ENCODE peak calls at places on chromosomes 6 and 20, in eight cellular contexts. One of them, this sample, is unnamed.

GRCh38 chr6:37283268-37283667 is 25.3 kb upstream of the TMEM217 start:
- DNase-seq in OCI-LY7: no peak
- DNase-seq in fibroblast of the aortic adventitia: no peak
- DNase-seq in PC-3: no peak
- DNase-seq in mucosa of descending colon: no peak
- DNase-seq in uterus: no peak
- DNase-seq in psoas muscle: no peak
- DNase-seq in choroid plexus epithelial cell: peak
- DNase-seq in this sample: no peak

GRCh38 chr6:125363360-125364121 is 61.8 kb upstream of the HDDC2 start:
- DNase-seq in OCI-LY7: no peak
- DNase-seq in fibroblast of the aortic adventitia: peak
- DNase-seq in choroid plexus epithelial cell: peak
- DNase-seq in uterus: peak
- DNase-seq in mucosa of descending colon: peak
- DNase-seq in psoas muscle: peak
- DNase-seq in PC-3: no peak
- DNase-seq in this sample: peak

GRCh38 chr6:85594197-85594930 is 706 bp upstream of the SNX14 start:
- DNase-seq in psoas muscle: no peak
- DNase-seq in uterus: no peak
- DNase-seq in PC-3: no peak
- DNase-seq in fibroblast of the aortic adventitia: peak
- DNase-seq in mucosa of descending colon: no peak
- DNase-seq in choroid plexus epithelial cell: peak
- DNase-seq in OCI-LY7: peak
- DNase-seq in this sample: peak

GRCh38 chr20:62258499-62259293 is 20.4 kb downstream of the OSBPL2 start:
- DNase-seq in fibroblast of the aortic adventitia: peak
- DNase-seq in mucosa of descending colon: no peak
- DNase-seq in choroid plexus epithelial cell: peak
- DNase-seq in PC-3: peak
- DNase-seq in OCI-LY7: no peak
- DNase-seq in uterus: no peak
- DNase-seq in psoas muscle: peak
- DNase-seq in this sample: peak

GRCh38 chr6:41713650-41714291 is 21.6 kb downstream of the TFEB start:
- DNase-seq in uterus: no peak
- DNase-seq in choroid plexus epithelial cell: no peak
- DNase-seq in PC-3: no peak
- DNase-seq in psoas muscle: peak
- DNase-seq in fibroblast of the aortic adventitia: no peak
- DNase-seq in mucosa of descending colon: no peak
- DNase-seq in OCI-LY7: no peak
- DNase-seq in this sample: peak

GRCh38 chr20:62253398-62253797 is 15.1 kb downstream of the OSBPL2 start:
- DNase-seq in PC-3: no peak
- DNase-seq in uterus: no peak
- DNase-seq in choroid plexus epithelial cell: no peak
- DNase-seq in fibroblast of the aortic adventitia: no peak
- DNase-seq in mucosa of descending colon: no peak
- DNase-seq in OCI-LY7: no peak
- DNase-seq in psoas muscle: no peak
- DNase-seq in this sample: no peak

GRCh38 chr20:58524814-58525213 is 9.6 kb upstream of the APCDD1L start:
- DNase-seq in choroid plexus epithelial cell: peak
- DNase-seq in fibroblast of the aortic adventitia: peak
- DNase-seq in mucosa of descending colon: no peak
- DNase-seq in PC-3: peak
- DNase-seq in uterus: no peak
- DNase-seq in OCI-LY7: no peak
- DNase-seq in psoas muscle: no peak
- DNase-seq in this sample: peak

GRCh38 chr6:160030103-160030502 is 61.2 kb downstream of the IGF2R start:
- DNase-seq in fibroblast of the aortic adventitia: peak
- DNase-seq in PC-3: peak
- DNase-seq in uterus: peak
- DNase-seq in psoas muscle: peak
- DNase-seq in OCI-LY7: no peak
- DNase-seq in choroid plexus epithelial cell: peak
- DNase-seq in mucosa of descending colon: peak
- DNase-seq in this sample: peak

GRCh38 chr6:17725083-17725482 is 18.4 kb upstream of the NUP153 start:
- DNase-seq in fibroblast of the aortic adventitia: peak
- DNase-seq in choroid plexus epithelial cell: peak
- DNase-seq in psoas muscle: no peak
- DNase-seq in uterus: peak
- DNase-seq in PC-3: no peak
- DNase-seq in mucosa of descending colon: peak
- DNase-seq in OCI-LY7: no peak
- DNase-seq in this sample: no peak

GRCh38 chr6:89984926-89985743 is 90.9 kb downstream of the GJA10 start:
- DNase-seq in psoas muscle: peak
- DNase-seq in uterus: peak
- DNase-seq in OCI-LY7: no peak
- DNase-seq in choroid plexus epithelial cell: peak
- DNase-seq in mucosa of descending colon: no peak
- DNase-seq in PC-3: no peak
- DNase-seq in fibroblast of the aortic adventitia: no peak
- DNase-seq in this sample: peak

GRCh38 chr6:41451039-41451438 is 95.1 kb upstream of the FOXP4 start:
- DNase-seq in psoas muscle: no peak
- DNase-seq in choroid plexus epithelial cell: no peak
- DNase-seq in mucosa of descending colon: no peak
- DNase-seq in PC-3: no peak
- DNase-seq in uterus: no peak
- DNase-seq in OCI-LY7: peak
- DNase-seq in fibroblast of the aortic adventitia: no peak
- DNase-seq in this sample: peak

GRCh38 chr6:167404385-167405049 is 79.6 kb downstream of the TTLL2 start:
- DNase-seq in mucosa of descending colon: no peak
- DNase-seq in OCI-LY7: no peak
- DNase-seq in choroid plexus epithelial cell: no peak
- DNase-seq in fibroblast of the aortic adventitia: no peak
- DNase-seq in uterus: no peak
- DNase-seq in psoas muscle: no peak
- DNase-seq in PC-3: no peak
- DNase-seq in this sample: no peak

GRCh38 chr6:132814716-132815570 is 574 bp downstream of the RPS12 start:
- DNase-seq in fibroblast of the aortic adventitia: peak
- DNase-seq in PC-3: no peak
- DNase-seq in choroid plexus epithelial cell: no peak
- DNase-seq in mucosa of descending colon: no peak
- DNase-seq in OCI-LY7: peak
- DNase-seq in psoas muscle: no peak
- DNase-seq in uterus: no peak
- DNase-seq in this sample: peak

DNA sequence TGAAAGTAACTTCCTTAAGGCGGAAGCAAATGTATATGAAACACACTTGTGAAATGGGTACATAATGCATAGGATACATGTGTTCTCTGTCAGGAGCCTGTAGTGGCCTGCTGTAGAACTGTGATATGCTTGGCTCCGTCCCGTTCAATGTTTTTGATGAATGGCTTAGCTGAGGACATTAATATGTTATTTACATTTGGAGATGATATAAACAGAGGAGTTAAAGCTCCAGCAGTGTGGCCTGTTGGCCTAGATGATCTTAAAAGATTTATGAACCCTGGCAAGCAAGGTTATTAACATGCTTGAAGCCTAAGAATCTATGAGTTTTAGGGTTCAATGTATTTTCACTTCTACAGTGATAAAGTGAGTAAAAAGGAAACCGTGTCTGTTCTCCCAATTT is 59.2 kb downstream of the AKAP12 start:
- DNase-seq in choroid plexus epithelial cell: no peak
- DNase-seq in uterus: no peak
- DNase-seq in fibroblast of the aortic adventitia: no peak
- DNase-seq in psoas muscle: no peak
- DNase-seq in mucosa of descending colon: no peak
- DNase-seq in OCI-LY7: no peak
- DNase-seq in PC-3: no peak
- DNase-seq in this sample: no peak
- TF ChIP-seq CTCF in choroid plexus epithelial cell: no peak
- TF ChIP-seq CTCF in uterus: no peak
- TF ChIP-seq CTCF in fibroblast of the aortic adventitia: no peak
- TF ChIP-seq CTCF in psoas muscle: no peak
- TF ChIP-seq CTCF in mucosa of descending colon: no peak
- TF ChIP-seq CTCF in OCI-LY7: no peak
- TF ChIP-seq CTCF in PC-3: no peak
- TF ChIP-seq CTCF in this sample: no peak

GRCh38 chr6:169839898-169840631 is 88.6 kb downstream of the ERMARD start:
- DNase-seq in PC-3: no peak
- DNase-seq in OCI-LY7: no peak
- DNase-seq in mucosa of descending colon: no peak
- DNase-seq in fibroblast of the aortic adventitia: no peak
- DNase-seq in uterus: no peak
- DNase-seq in psoas muscle: no peak
- DNase-seq in choroid plexus epithelial cell: no peak
- DNase-seq in this sample: no peak

GRCh38 chr6:169841251-169841650 is 89.8 kb downstream of the ERMARD start:
- DNase-seq in PC-3: no peak
- DNase-seq in choroid plexus epithelial cell: no peak
- DNase-seq in psoas muscle: no peak
- DNase-seq in uterus: no peak
- DNase-seq in fibroblast of the aortic adventitia: no peak
- DNase-seq in OCI-LY7: no peak
- DNase-seq in mucosa of descending colon: no peak
- DNase-seq in this sample: no peak

GRCh38 chr6:169839029-169839481 is 87.6 kb downstream of the ERMARD start:
- DNase-seq in psoas muscle: no peak
- DNase-seq in fibroblast of the aortic adventitia: no peak
- DNase-seq in uterus: no peak
- DNase-seq in PC-3: no peak
- DNase-seq in choroid plexus epithelial cell: no peak
- DNase-seq in OCI-LY7: no peak
- DNase-seq in mucosa of descending colon: no peak
- DNase-seq in this sample: no peak

GRCh38 chr6:169838291-169839028 is 87.0 kb downstream of the ERMARD start:
- DNase-seq in OCI-LY7: no peak
- DNase-seq in uterus: no peak
- DNase-seq in choroid plexus epithelial cell: no peak
- DNase-seq in psoas muscle: no peak
- DNase-seq in mucosa of descending colon: no peak
- DNase-seq in fibroblast of the aortic adventitia: no peak
- DNase-seq in PC-3: no peak
- DNase-seq in this sample: no peak

GRCh38 chr6:169839493-169839892 is 88.1 kb downstream of the ERMARD start:
- DNase-seq in OCI-LY7: no peak
- DNase-seq in choroid plexus epithelial cell: no peak
- DNase-seq in PC-3: no peak
- DNase-seq in fibroblast of the aortic adventitia: no peak
- DNase-seq in uterus: no peak
- DNase-seq in psoas muscle: no peak
- DNase-seq in mucosa of descending colon: no peak
- DNase-seq in this sample: no peak
- H3K4me3 ChIP-seq in OCI-LY7: no peak
- H3K4me3 ChIP-seq in choroid plexus epithelial cell: no peak
- H3K4me3 ChIP-seq in PC-3: no peak
- H3K4me3 ChIP-seq in fibroblast of the aortic adventitia: no peak
- H3K4me3 ChIP-seq in uterus: no peak
- H3K4me3 ChIP-seq in psoas muscle: no peak
- H3K4me3 ChIP-seq in mucosa of descending colon: no peak
- H3K4me3 ChIP-seq in this sample: no peak

GRCh38 chr6:14280766-14281293 is 163.3 kb downstream of the CD83 start:
- DNase-seq in fibroblast of the aortic adventitia: no peak
- DNase-seq in PC-3: no peak
- DNase-seq in OCI-LY7: peak
- DNase-seq in psoas muscle: no peak
- DNase-seq in mucosa of descending colon: no peak
- DNase-seq in uterus: no peak
- DNase-seq in choroid plexus epithelial cell: no peak
- DNase-seq in this sample: no peak
- TF ChIP-seq CTCF in fibroblast of the aortic adventitia: no peak
- TF ChIP-seq CTCF in PC-3: peak
- TF ChIP-seq CTCF in OCI-LY7: peak
- TF ChIP-seq CTCF in psoas muscle: no peak
- TF ChIP-seq CTCF in mucosa of descending colon: no peak
- TF ChIP-seq CTCF in uterus: no peak
- TF ChIP-seq CTCF in choroid plexus epithelial cell: peak
- TF ChIP-seq CTCF in this sample: no peak

GRCh38 chr6:43253401-43253800 is 10.1 kb downstream of the TTBK1 start:
- DNase-seq in OCI-LY7: no peak
- DNase-seq in uterus: no peak
- DNase-seq in mucosa of descending colon: no peak
- DNase-seq in fibroblast of the aortic adventitia: no peak
- DNase-seq in choroid plexus epithelial cell: no peak
- DNase-seq in PC-3: no peak
- DNase-seq in psoas muscle: peak
- DNase-seq in this sample: no peak

GRCh38 chr6:43256670-43257664 is 13.7 kb downstream of the TTBK1 start:
- DNase-seq in psoas muscle: peak
- DNase-seq in OCI-LY7: no peak
- DNase-seq in choroid plexus epithelial cell: no peak
- DNase-seq in PC-3: no peak
- DNase-seq in fibroblast of the aortic adventitia: no peak
- DNase-seq in mucosa of descending colon: no peak
- DNase-seq in uterus: no peak
- DNase-seq in this sample: no peak

GRCh38 chr6:43254846-43255245 is 11.6 kb downstream of the TTBK1 start:
- DNase-seq in OCI-LY7: no peak
- DNase-seq in uterus: no peak
- DNase-seq in psoas muscle: peak
- DNase-seq in choroid plexus epithelial cell: no peak
- DNase-seq in PC-3: no peak
- DNase-seq in mucosa of descending colon: no peak
- DNase-seq in fibroblast of the aortic adventitia: no peak
- DNase-seq in this sample: no peak

GRCh38 chr6:43254138-43254817 is 11.0 kb downstream of the TTBK1 start:
- DNase-seq in choroid plexus epithelial cell: peak
- DNase-seq in uterus: no peak
- DNase-seq in PC-3: no peak
- DNase-seq in OCI-LY7: no peak
- DNase-seq in psoas muscle: no peak
- DNase-seq in mucosa of descending colon: no peak
- DNase-seq in fibroblast of the aortic adventitia: no peak
- DNase-seq in this sample: peak

GRCh38 chr6:43255408-43256054 is 12.2 kb downstream of the TTBK1 start:
- DNase-seq in mucosa of descending colon: no peak
- DNase-seq in choroid plexus epithelial cell: no peak
- DNase-seq in fibroblast of the aortic adventitia: no peak
- DNase-seq in psoas muscle: peak
- DNase-seq in OCI-LY7: no peak
- DNase-seq in PC-3: no peak
- DNase-seq in uterus: no peak
- DNase-seq in this sample: no peak
- H3K4me3 ChIP-seq in mucosa of descending colon: no peak
- H3K4me3 ChIP-seq in choroid plexus epithelial cell: no peak
- H3K4me3 ChIP-seq in fibroblast of the aortic adventitia: no peak
- H3K4me3 ChIP-seq in psoas muscle: no peak
- H3K4me3 ChIP-seq in OCI-LY7: no peak
- H3K4me3 ChIP-seq in PC-3: no peak
- H3K4me3 ChIP-seq in uterus: no peak
- H3K4me3 ChIP-seq in this sample: no peak